ENCODE peak calls at places on chromosomes 5 and 9, in seven cellular contexts. U is lower lobe of right lung, N is HFFc6, Z is OCI-LY7, H is kidney, F is foreskin fibroblast, T is WTC11. Y is an unnamed sample.

GRCh38 chr5:68911840-68912690 is 181.7 kb upstream of the SLC30A5 start:
- DNase-seq in F (peak; percentile 86), U (no peak), T (no peak), H (no peak), Z (no peak), N (peak; percentile 45), Y (no peak)

GRCh38 chr5:57551974-57552537 is 69.4 kb upstream of the ACTBL2 start:
- DNase-seq in T (no peak), N (no peak), Z (no peak), F (peak; percentile 4), U (no peak), H (no peak), Y (no peak)

GRCh38 chr5:181181650-181182565 is 23.1 kb downstream of the TRIM7 start:
- DNase-seq in Z (peak; percentile 87), N (peak; percentile 58), H (no peak), U (peak; percentile 79), F (peak; percentile 87), T (peak; percentile 78), Y (no peak)

GRCh38 chr5:118883396-118883795 is 105.0 kb downstream of the DTWD2 start:
- DNase-seq in H (no peak), Z (no peak), F (no peak), T (no peak), N (no peak), U (no peak), Y (no peak)

GRCh38 chr9:122777935-122778671 is 10.6 kb upstream of the OR5C1 start:
- DNase-seq in U (no peak), N (peak; percentile 62), Z (no peak), H (no peak), T (no peak), F (peak; percentile 64), Y (no peak)

GRCh38 chr9:107386396-107386795 is 103.2 kb downstream of the KLF4 start:
- DNase-seq in F (no peak), T (no peak), H (no peak), U (no peak), Z (no peak), N (no peak), Y (no peak)

GRCh38 chr5:673140-673836 is 19.9 kb downstream of the TPPP start:
- DNase-seq in T (no peak), U (peak; percentile 42), N (no peak), F (no peak), H (peak; percentile 71), Z (no peak), Y (peak; percentile 87)

GRCh38 chr5:137209232-137209810 is 289.8 kb downstream of the SPOCK1 start:
- DNase-seq in H (no peak), U (no peak), Z (no peak), N (no peak), T (no peak), F (no peak), Y (no peak)

GRCh38 chr9:98888794-98889495 is 54.8 kb upstream of the COL15A1 start:
- DNase-seq in F (peak; percentile 58), T (no peak), H (no peak), N (no peak), U (no peak), Z (no peak), Y (no peak)

GRCh38 chr5:6253281-6253680 is 125.1 kb downstream of the MED10 start:
- DNase-seq in Z (no peak), U (no peak), F (no peak), N (no peak), T (no peak), H (no peak), Y (no peak)

GRCh38 chr5:156326718-156327259 is at the start of gene SGCD:
- DNase-seq in N (peak; percentile 77), T (no peak), U (peak; percentile 47), Z (no peak), H (peak; percentile 79), F (peak; percentile 94), Y (no peak)

GRCh38 chr5:179422213-179422839 is 77.1 kb upstream of the ADAMTS2 start:
- DNase-seq in T (no peak), Z (no peak), F (no peak), N (no peak), H (no peak), U (no peak), Y (peak; percentile 64)

GRCh38 chr9:21294325-21294724 is 10.8 kb downstream of the IFNA5 start:
- DNase-seq in H (no peak), U (no peak), Z (no peak), T (no peak), N (peak; percentile 10), F (peak; percentile 51), Y (no peak)

GRCh38 chr9:85172001-85172978 is 502.8 kb downstream of the NTRK2 start:
- DNase-seq in T (no peak), Z (no peak), F (no peak), N (no peak), U (no peak), H (no peak), Y (no peak)

GRCh38 chr5:153985498-153985897 is 53.2 kb downstream of the FAM114A2 start:
- DNase-seq in N (no peak), H (no peak), U (no peak), T (no peak), Z (no peak), F (no peak), Y (no peak)

GRCh38 chr5:150641826-150642566 is 1.5 kb downstream of the SYNPO start:
- DNase-seq in F (peak; percentile 43), N (peak; percentile 24), T (no peak), H (peak; percentile 68), Z (no peak), U (no peak), Y (peak; percentile 5)

GRCh38 chr5:128111818-128112448 is 28.4 kb downstream of the SLC12A2 start:
- DNase-seq in N (peak; percentile 50), U (no peak), F (peak; percentile 46), Z (no peak), T (no peak), H (no peak), Y (no peak)

GRCh38 chr5:134463991-134464760 is 52.5 kb upstream of the CDKN2AIPNL start:
- DNase-seq in T (no peak), H (peak; percentile 9), U (no peak), F (peak; percentile 59), Z (peak; percentile 50), N (no peak), Y (peak; percentile 14)

GRCh38 chr9:33988219-33988890 is 60.3 kb downstream of the UBAP2 start:
- DNase-seq in U (no peak), F (no peak), N (no peak), T (no peak), Z (no peak), H (no peak), Y (no peak)

GRCh38 chr5:264346-264745 is 7.1 kb upstream of the PDCD6 start:
- DNase-seq in T (no peak), Z (no peak), N (no peak), U (no peak), F (no peak), H (no peak), Y (no peak)

GRCh38 chr5:997001-997474 is 11.6 kb upstream of the NKD2 start:
- DNase-seq in U (peak; percentile 50), N (no peak), Z (no peak), T (peak; percentile 13), H (peak; percentile 80), F (no peak), Y (no peak)

GRCh38 chr9:23538604-23539003 is 287.4 kb downstream of the ELAVL2 start:
- DNase-seq in U (no peak), T (no peak), H (no peak), F (no peak), N (no peak), Z (no peak), Y (no peak)

GRCh38 chr5:91159647-91160046 is 223.5 kb downstream of the ARRDC3 start:
- DNase-seq in H (no peak), U (no peak), Z (no peak), N (no peak), F (no peak), T (no peak), Y (no peak)

GRCh38 chr9:95024097-95024671 is 293.3 kb downstream of the FANCC start:
- DNase-seq in H (peak; percentile 65), F (no peak), N (no peak), Z (no peak), T (no peak), U (no peak), Y (no peak)

GRCh38 chr9:95025213-95026170 is 292.0 kb downstream of the FANCC start:
- DNase-seq in N (peak; percentile 77), U (peak; percentile 71), Z (no peak), H (peak; percentile 94), T (no peak), F (peak; percentile 92), Y (no peak)

GRCh38 chr9:95027914-95028854 is 289.3 kb downstream of the FANCC start:
- DNase-seq in T (no peak), F (no peak), U (peak; percentile 51), N (no peak), Z (no peak), H (no peak), Y (no peak)

GRCh38 chr9:95021166-95021886 is 294.8 kb downstream of the AOPEP start:
- DNase-seq in H (no peak), U (no peak), F (no peak), Z (no peak), T (no peak), N (no peak), Y (no peak)

DNA sequence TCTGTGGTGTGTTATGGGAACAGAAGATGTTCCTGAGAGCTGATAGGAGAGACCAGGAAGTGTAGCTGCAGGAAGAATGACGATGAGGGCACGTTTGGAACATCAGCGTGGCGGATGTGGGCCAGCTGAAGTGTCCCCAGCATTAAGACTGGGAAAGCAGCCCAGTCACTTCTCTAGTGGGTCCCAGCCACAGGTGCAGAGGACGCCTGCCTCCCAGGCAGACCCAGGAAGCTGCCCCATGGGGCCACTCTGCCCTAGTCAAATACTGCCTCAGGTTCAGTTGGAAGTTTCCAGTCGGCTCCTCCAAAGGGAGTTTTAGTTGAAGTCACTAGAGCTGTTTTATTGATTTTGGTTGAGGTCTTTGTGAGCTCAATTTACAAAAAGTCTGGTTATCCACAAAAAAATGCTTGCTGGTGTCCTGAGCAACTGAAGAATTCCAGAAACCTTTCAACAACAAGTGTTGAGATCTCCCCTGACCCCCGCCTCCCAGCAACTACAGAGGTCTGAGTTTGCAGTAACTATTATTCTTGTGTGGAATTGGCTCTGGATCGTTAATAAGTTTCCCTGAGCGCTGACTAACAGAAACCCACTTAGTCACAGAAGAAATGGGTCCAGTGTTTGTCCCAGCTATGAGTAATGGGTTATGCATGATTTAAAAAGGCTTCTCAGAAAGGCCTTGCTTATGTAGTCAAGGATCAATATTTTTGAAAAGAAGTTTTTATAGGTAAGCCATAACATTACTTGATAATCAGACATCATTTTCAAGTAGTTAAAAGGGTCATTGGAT is 294.1 kb downstream of the FANCC start:
- DNase-seq in U (peak; percentile 67), N (peak; percentile 87), F (peak; percentile 88), T (no peak), Z (no peak), H (no peak), Y (no peak)
- TF ChIP-seq CTCF in U (no peak), N (no peak), F (no peak), T (no peak), Z (no peak), H (no peak), Y (no peak)

GRCh38 chr5:159581502-159582249 is 251.4 kb upstream of the IL12B start:
- DNase-seq in N (peak; percentile 48), Z (no peak), U (no peak), T (no peak), H (no peak), F (peak; percentile 73), Y (no peak)
- TF ChIP-seq CTCF in N (no peak), Z (no peak), U (no peak), T (no peak), H (no peak), F (no peak), Y (peak; percentile 22)

GRCh38 chr5:114358329-114358728 is 3.5 kb upstream of the KCNN2 start:
- DNase-seq in U (no peak), H (no peak), Z (no peak), F (peak; percentile 18), T (no peak), N (no peak), Y (no peak)
- TF ChIP-seq CTCF in U (no peak), H (no peak), Z (peak; percentile 12), F (no peak), T (no peak), N (peak; percentile 74), Y (peak; percentile 76)

GRCh38 chr9:83231039-83231438 is 168.1 kb upstream of the RASEF start:
- DNase-seq in F (peak; percentile 8), T (no peak), Z (no peak), N (peak; percentile 49), H (no peak), U (no peak), Y (no peak)
- TF ChIP-seq CTCF in F (peak; percentile 63), T (no peak), Z (no peak), N (peak; percentile 75), H (no peak), U (peak; percentile 58), Y (peak; percentile 68)

Y was measured in chondrocyte.